ENCODE peak calls at places on chromosomes 11 and 22, in six cellular contexts. X is adrenal gland; O is CD8-positive, alpha-beta T cell; N is IMR-90; U is PC-9; J is uterus. K is an unnamed sample. For H3K36me3 and H3K27me3, the result is how much of the 10 kb centered on the place peaks cover.

GRCh38 chr11:27395556-27396258 is 32.7 kb upstream of the CCDC34 start:
- DNase-seq in J (no peak), X (no peak), N (peak), O (no peak), U (peak), K (peak)

GRCh38 chr11:114158886-114159285 is 99.4 kb downstream of the ZBTB16 start:
- DNase-seq in X (no peak), U (no peak), O (no peak), N (peak), J (no peak), K (no peak)

GRCh38 chr11:66676931-66677598 is 622 bp downstream of the RBM4B start:
- DNase-seq in O (no peak), J (no peak), U (no peak), X (no peak), N (peak), K (no peak)

GRCh38 chr11:71298016-71298550 is 45.7 kb upstream of the SHANK2 start:
- DNase-seq in X (no peak), N (no peak), O (no peak), U (no peak), J (no peak), K (no peak)

GRCh38 chr11:16169541-16169940 is 186.8 kb downstream of the SOX6 start:
- DNase-seq in X (no peak), O (no peak), N (peak), U (no peak), J (no peak), K (peak)

GRCh38 chr11:109423860-109424190 is 1.8 kb downstream of the C11orf87 start:
- DNase-seq in O (no peak), X (no peak), U (no peak), J (no peak), N (no peak), K (no peak)

GRCh38 chr11:123260511-123261211 is 65.6 kb upstream of the CLMP start:
- DNase-seq in U (no peak), X (no peak), O (no peak), N (no peak), J (no peak), K (no peak)

GRCh38 chr11:72088076-72088806 is 7.6 kb downstream of the LRRC51 start:
- DNase-seq in O (no peak), X (no peak), N (no peak), J (no peak), U (no peak), K (no peak)

GRCh38 chr11:68911731-68912130 is 8.0 kb downstream of the IGHMBP2 start:
- DNase-seq in U (no peak), O (no peak), X (no peak), N (no peak), J (no peak), K (no peak)
- H3K36me3 ChIP-seq in U (under half), O (under half), X (half or more), N (half or more), J (under half), K (under half)

DNA sequence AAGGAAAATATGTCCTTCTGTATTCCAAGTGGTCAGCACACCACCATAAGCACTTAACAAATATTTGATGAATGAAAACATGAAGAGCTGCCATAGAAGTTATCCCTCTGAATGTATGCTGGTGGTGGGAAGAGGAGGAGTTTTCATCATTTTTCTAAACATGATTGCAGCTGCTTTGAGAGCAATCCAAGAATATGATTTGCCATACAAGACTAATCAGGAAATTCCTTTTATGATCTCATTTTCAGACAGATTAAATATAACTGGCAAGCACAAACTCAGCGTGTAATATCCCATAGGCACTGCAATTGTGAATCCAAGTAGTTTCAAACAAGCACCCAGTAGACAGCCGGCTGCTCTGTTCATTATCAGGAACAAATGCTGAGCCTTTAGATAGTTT is 505.7 kb upstream of the LUZP2 start:
- DNase-seq in N (peak), U (no peak), J (no peak), X (no peak), O (no peak), K (no peak)
- TF ChIP-seq CTCF in N (no peak), U (no peak), J (no peak), X (no peak), O (no peak), K (no peak)

GRCh38 chr22:22452996-22453686 is 55.4 kb downstream of the ZNF280B start:
- DNase-seq in X (no peak), U (no peak), O (no peak), J (no peak), N (no peak), K (no peak)

GRCh38 chr22:22450343-22450839 is 58.2 kb downstream of the ZNF280B start:
- DNase-seq in J (no peak), U (no peak), O (no peak), X (peak), N (no peak), K (no peak)

GRCh38 chr22:22454997-22455396 is 53.5 kb downstream of the ZNF280B start:
- DNase-seq in X (no peak), O (no peak), N (no peak), J (no peak), U (no peak), K (no peak)

GRCh38 chr22:22449819-22450218 is 58.7 kb downstream of the ZNF280B start:
- DNase-seq in J (no peak), U (no peak), N (no peak), X (no peak), O (no peak), K (no peak)

GRCh38 chr22:22452211-22452610 is 56.3 kb downstream of the ZNF280B start:
- DNase-seq in O (no peak), X (no peak), N (no peak), J (no peak), U (no peak), K (no peak)
- H3K27me3 ChIP-seq in O (under half), X (under half), N (under half), J (under half), U (under half), K (under half)

DNA sequence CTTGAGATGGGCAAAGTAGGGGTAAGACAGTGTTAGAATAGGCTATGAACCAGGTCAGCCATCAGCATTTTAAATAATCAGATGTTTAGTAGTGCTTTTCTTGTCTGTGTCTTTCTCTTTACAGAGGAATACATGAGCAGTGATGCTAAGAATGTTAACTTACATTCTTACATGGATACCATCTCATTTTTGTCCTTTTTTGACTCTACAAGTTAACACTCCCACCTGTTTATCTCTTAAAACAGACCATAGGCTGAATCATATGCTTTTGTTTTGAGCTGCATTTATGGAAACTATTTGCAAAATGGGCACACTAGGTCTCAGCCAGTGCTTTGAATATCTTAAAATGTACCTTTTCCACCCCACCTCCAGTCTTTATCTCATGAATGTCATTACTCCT is 25.6 kb upstream of the ADSL start:
- DNase-seq in O (no peak), X (no peak), J (no peak), N (no peak), U (no peak), K (no peak)
- H3K36me3 ChIP-seq in O (under half), X (half or more), J (under half), N (under half), U (under half), K (under half)

DNA sequence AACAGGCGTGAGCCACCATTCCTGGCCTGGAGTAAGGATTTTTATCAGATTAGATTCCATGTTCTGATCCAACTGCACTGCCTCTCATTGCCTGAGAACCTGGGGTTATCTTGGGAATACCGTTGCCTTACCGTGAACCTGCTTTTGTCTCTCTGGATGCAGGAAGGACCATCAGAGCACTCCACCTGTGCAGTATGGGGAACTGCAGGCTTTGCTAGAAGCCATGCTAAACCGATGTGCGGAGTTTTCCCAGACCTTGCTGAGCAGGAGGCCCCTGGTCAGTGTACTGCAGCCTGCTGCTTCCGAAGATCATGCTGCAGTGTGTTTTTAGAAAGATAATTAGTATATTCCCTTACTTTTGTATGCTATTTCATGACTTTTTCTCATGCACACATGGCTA is 43.6 kb downstream of the MEI1 start:
- DNase-seq in O (no peak), X (no peak), J (no peak), N (no peak), U (no peak), K (no peak)
- TF ChIP-seq CTCF in O (no peak), X (no peak), J (no peak), N (no peak), U (no peak), K (no peak)

GRCh38 chr11:17471501-17471900 is 5.1 kb downstream of the ABCC8 start:
- DNase-seq in N (no peak), J (no peak), O (no peak), X (no peak), U (no peak), K (no peak)

GRCh38 chr11:17473071-17473744 is 3.4 kb downstream of the ABCC8 start:
- DNase-seq in X (no peak), J (no peak), N (peak), U (no peak), O (no peak), K (no peak)

GRCh38 chr11:17469998-17470397 is 6.6 kb downstream of the ABCC8 start:
- DNase-seq in O (no peak), J (no peak), U (no peak), X (no peak), N (no peak), K (no peak)

GRCh38 chr11:17475666-17476316 is 854 bp downstream of the ABCC8 start:
- DNase-seq in U (no peak), N (no peak), J (no peak), O (no peak), X (no peak), K (no peak)

DNA sequence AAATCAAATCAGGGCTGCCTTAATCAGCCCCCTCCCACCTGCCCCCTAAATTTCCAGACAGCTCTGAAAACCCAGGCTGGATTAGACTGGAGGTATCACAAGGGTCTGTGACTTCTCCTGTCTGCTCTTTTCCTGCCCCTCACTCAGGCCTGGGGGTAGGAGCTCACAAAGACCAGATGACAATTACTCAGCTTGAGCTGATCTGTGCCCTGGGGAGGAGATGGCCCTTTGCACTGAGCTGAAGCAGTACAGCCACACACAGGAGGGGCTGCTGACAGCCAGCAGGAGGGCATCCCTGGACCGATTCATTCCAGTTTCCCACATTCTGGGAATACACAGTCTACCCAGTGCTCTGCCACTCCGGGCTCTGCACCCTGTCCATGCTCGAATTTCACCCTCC is 4.2 kb downstream of the ABCC8 start:
- DNase-seq in X (no peak), N (no peak), J (no peak), O (no peak), U (no peak), K (no peak)
- H3K27me3 ChIP-seq in X (under half), N (under half), J (under half), O (under half), U (half or more), K (under half)

GRCh38 chr11:1604711-1605110 is 3.6 kb downstream of the KRTAP5-3 start:
- DNase-seq in J (no peak), O (no peak), N (no peak), U (no peak), X (no peak), K (no peak)
- H3K36me3 ChIP-seq in J (under half), O (under half), N (under half), U (under half), X (under half), K (under half)

DNA sequence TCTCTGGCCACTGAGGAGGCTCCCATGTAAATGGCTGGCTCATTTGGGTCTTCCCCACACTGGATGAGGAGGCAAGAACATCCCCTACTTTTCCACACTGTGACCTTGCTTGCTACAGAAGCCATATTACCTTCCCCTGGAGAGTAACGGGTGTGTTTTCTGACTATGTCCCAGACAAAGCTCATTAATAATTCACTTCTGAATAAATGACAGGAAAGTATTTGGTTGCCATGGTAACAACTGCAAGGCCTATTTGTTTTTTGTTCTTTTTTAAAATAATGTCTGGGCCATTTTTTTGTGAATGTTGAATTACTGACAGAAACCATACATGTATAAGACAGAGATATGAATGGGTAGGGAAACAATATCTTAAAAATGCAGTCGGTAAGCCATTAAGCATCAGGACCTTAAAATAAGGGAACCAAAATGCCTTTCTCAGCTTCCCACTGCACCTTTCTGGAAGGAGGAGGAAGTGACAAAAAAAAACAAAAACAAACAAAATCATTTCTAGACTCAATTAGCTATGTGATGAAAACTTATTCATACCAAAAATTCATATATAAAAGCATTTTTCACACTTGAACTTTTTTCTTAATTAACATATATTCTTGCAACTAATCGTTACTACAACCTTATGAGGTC is 31.9 kb downstream of the SLC1A2 start:
- DNase-seq in U (no peak), N (peak), J (no peak), O (no peak), X (no peak), K (no peak)
- TF ChIP-seq CTCF in U (no peak), N (peak), J (no peak), O (no peak), X (no peak), K (no peak)

DNA sequence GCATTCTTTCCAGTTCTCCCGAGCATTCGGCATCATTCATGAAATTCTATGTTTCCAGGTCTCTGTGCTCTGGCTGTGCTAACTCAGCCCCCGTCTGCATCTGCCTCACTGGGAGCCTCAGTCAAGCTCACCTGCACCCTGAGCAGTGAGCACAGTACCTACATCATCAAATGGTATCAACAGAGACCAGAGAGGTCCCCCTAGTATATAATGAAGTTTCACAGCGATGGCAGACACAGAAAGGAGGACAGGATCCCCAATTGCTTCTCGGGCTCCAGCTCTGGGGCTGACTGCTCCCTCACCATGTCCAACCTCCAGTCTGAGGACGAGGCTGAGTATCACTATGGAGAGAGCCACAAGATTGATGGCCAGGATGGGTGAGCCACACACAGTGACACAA is 52.8 kb upstream of the IGLL5 start:
- DNase-seq in J (no peak), N (no peak), X (no peak), U (no peak), O (no peak), K (no peak)
- H3K27me3 ChIP-seq in J (under half), N (under half), X (under half), U (half or more), O (under half), K (under half)